ENCODE peak calls at places on chromosome X, in seven cellular contexts. J, Q, M, R, I, F and S are unnamed samples.

GRCh38 chrX:152959626-152960025 is 34.3 kb downstream of the PNMA5 start:
- DNase-seq in J (no peak), Q (no peak), M (no peak), R (no peak), I (no peak), F (no peak), S (no peak)

GRCh38 chrX:118693843-118694242 is 33.6 kb upstream of the IL13RA1 start:
- DNase-seq in J (no peak), Q (no peak), M (no peak), R (no peak), I (no peak), F (no peak), S (no peak)

GRCh38 chrX:23832750-23833149 is 49.8 kb downstream of the SAT1 start:
- DNase-seq in J (no peak), Q (no peak), M (no peak), R (no peak), I (no peak), F (no peak), S (no peak)

GRCh38 chrX:134459683-134460004 is 321 bp upstream of the HPRT1 start:
- DNase-seq in J (peak; percentile 63), Q (no peak), M (no peak), R (peak; percentile 8), I (no peak), F (no peak), S (no peak)

GRCh38 chrX:46574337-46574940 is 874 bp downstream of the CHST7 start:
- DNase-seq in J (peak; percentile 48), Q (no peak), M (peak; percentile 58), R (peak; percentile 12), I (no peak), F (no peak), S (no peak)

GRCh38 chrX:20383487-20383886 is 116.8 kb upstream of the RPS6KA3 start:
- DNase-seq in J (no peak), Q (no peak), M (no peak), R (no peak), I (no peak), F (no peak), S (no peak)

GRCh38 chrX:37599735-37600134 is 28.3 kb downstream of the LANCL3 start:
- DNase-seq in J (no peak), Q (no peak), M (no peak), R (no peak), I (no peak), F (no peak), S (no peak)

GRCh38 chrX:69493193-69493592 is 10.9 kb upstream of the NALF2 start:
- DNase-seq in J (peak; percentile 30), Q (peak; percentile 33), M (peak; percentile 72), R (peak; percentile 44), I (no peak), F (peak; percentile 44), S (no peak)

GRCh38 chrX:102846544-102847236 is 90.4 kb upstream of the RAB40AL start:
- DNase-seq in J (no peak), Q (no peak), M (no peak), R (no peak), I (no peak), F (no peak), S (peak; percentile 73)

GRCh38 chrX:49165901-49166881 is 3.6 kb downstream of the MAGIX start:
- DNase-seq in J (no peak), Q (peak; percentile 85), M (peak; percentile 81), R (no peak), I (peak; percentile 60), F (peak; percentile 69), S (peak; percentile 61)

GRCh38 chrX:100635989-100636320 is 651 bp downstream of the TSPAN6 start:
- DNase-seq in J (no peak), Q (no peak), M (no peak), R (no peak), I (no peak), F (no peak), S (no peak)

GRCh38 chrX:114152130-114152529 is 431.8 kb upstream of the HTR2C start:
- DNase-seq in J (peak; percentile 73), Q (peak; percentile 65), M (no peak), R (peak; percentile 17), I (no peak), F (peak; percentile 44), S (no peak)

GRCh38 chrX:143664302-143664701 is 28.4 kb upstream of the SLITRK4 start:
- DNase-seq in J (peak; percentile 7), Q (no peak), M (no peak), R (no peak), I (no peak), F (peak; percentile 4), S (no peak)

GRCh38 chrX:68398286-68398685 is 35.0 kb downstream of the OPHN1 start:
- DNase-seq in J (no peak), Q (no peak), M (no peak), R (no peak), I (no peak), F (no peak), S (no peak)

GRCh38 chrX:2316534-2316933 is 184.2 kb downstream of the DHRSX start:
- DNase-seq in J (no peak), Q (no peak), M (no peak), R (peak; percentile 10), I (no peak), F (no peak), S (peak; percentile 16)

GRCh38 chrX:81779701-81780100 is 577.8 kb downstream of the SH3BGRL start:
- DNase-seq in J (no peak), Q (no peak), M (no peak), R (no peak), I (no peak), F (no peak), S (no peak)

GRCh38 chrX:53456254-53456653 is 22.1 kb upstream of the HSD17B10 start:
- DNase-seq in J (peak; percentile 59), Q (no peak), M (no peak), R (no peak), I (no peak), F (no peak), S (peak; percentile 76)

GRCh38 chrX:141220342-141221008 is 21.8 kb downstream of the SPANXC start:
- DNase-seq in J (peak; percentile 50), Q (no peak), M (no peak), R (no peak), I (no peak), F (no peak), S (peak; percentile 74)

GRCh38 chrX:150731795-150732194 is 38.6 kb downstream of the MTMR1 start:
- DNase-seq in J (no peak), Q (no peak), M (no peak), R (no peak), I (no peak), F (peak; percentile 3), S (peak; percentile 97)

GRCh38 chrX:108246304-108246954 is 154.9 kb downstream of the ATG4A start:
- DNase-seq in J (no peak), Q (no peak), M (no peak), R (peak; percentile 50), I (no peak), F (no peak), S (no peak)

GRCh38 chrX:25016938-25017598 is 1.3 kb upstream of the ARX start:
- DNase-seq in J (no peak), Q (no peak), M (no peak), R (no peak), I (no peak), F (no peak), S (no peak)

GRCh38 chrX:12610079-12610478 is 181.1 kb upstream of the PRPS2 start:
- DNase-seq in J (no peak), Q (no peak), M (no peak), R (no peak), I (no peak), F (no peak), S (peak; percentile 55)

GRCh38 chrX:139932077-139932900 is 564 bp downstream of the ATP11C start:
- DNase-seq in J (peak; percentile 10), Q (no peak), M (no peak), R (no peak), I (no peak), F (peak; percentile 81), S (peak; percentile 26)

GRCh38 chrX:39813631-39814246 is 284.0 kb downstream of the BCOR start:
- DNase-seq in J (peak; percentile 50), Q (no peak), M (no peak), R (no peak), I (no peak), F (no peak), S (peak; percentile 69)

GRCh38 chrX:129346574-129346973 is 176.7 kb downstream of the SMARCA1 start:
- DNase-seq in J (no peak), Q (no peak), M (no peak), R (no peak), I (no peak), F (no peak), S (no peak)

GRCh38 chrX:148928803-148929202 is 428.4 kb downstream of the AFF2 start:
- DNase-seq in J (no peak), Q (no peak), M (no peak), R (no peak), I (no peak), F (no peak), S (peak; percentile 1)

DNA sequence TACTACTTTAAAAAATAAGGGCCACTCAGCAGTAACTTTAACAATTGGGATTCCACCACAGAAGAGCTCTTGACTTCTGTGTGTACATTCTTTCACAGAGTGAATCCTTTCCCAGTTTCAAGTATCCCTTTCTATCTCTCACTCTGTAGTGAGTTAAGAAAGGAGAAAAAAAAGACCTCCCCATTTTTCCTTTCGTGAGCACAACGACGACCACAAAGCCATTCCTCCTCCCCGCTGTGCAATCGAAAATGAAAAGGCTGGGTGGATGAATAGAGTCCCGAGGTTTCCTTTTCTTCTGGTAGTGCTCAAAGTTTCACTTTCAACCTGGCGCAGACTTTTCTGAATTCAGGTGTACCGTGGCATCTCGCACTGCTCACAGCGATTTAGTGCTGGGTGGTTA is 58.0 kb downstream of the TAB3 start:
- DNase-seq in J (no peak), Q (no peak), M (peak; percentile 43), R (no peak), I (no peak), F (no peak), S (no peak)
- TF ChIP-seq CEBPB in J (no peak), Q (no peak), M (no peak), R (no peak), I (no peak), F (no peak), S (no peak)

GRCh38 chrX:73581002-73581628 is 18.1 kb downstream of the CHIC1 start:
- DNase-seq in J (no peak), Q (no peak), M (no peak), R (no peak), I (no peak), F (no peak), S (no peak)

DNA sequence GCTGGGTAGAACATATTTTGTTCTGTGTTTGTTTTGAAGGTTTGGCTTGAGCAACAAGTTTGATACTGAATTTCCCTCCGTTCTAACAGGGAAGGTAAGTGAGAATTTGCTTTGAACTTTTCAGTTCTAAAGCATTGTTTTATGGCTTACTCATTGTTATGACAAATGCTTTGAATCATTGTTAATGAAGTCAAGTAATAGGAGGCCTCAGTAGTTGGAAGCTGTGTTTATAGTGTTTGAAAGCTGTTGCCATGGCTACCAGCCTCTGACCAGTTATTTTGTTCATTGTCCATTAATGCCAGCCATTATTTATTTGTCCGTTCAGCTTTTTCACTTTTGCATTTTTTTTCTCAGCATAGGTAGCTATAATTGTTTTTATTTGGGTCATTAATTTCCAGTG is 14.4 kb downstream of the CHIC1 start:
- DNase-seq in J (peak; percentile 66), Q (no peak), M (no peak), R (no peak), I (no peak), F (no peak), S (peak; percentile 75)
- TF ChIP-seq CEBPB in J (no peak), Q (no peak), M (no peak), R (no peak), I (no peak), F (no peak), S (no peak)

GRCh38 chrX:6738518-6739470 is 203.9 kb upstream of the VCX3A start:
- DNase-seq in J (no peak), Q (no peak), M (no peak), R (no peak), I (peak; percentile 93), F (no peak), S (no peak)
- TF ChIP-seq CEBPB in J (no peak), Q (no peak), M (no peak), R (no peak), I (no peak), F (no peak), S (no peak)

GRCh38 chrX:44971674-44972073 is 98.7 kb downstream of the KDM6A start:
- DNase-seq in J (no peak), Q (no peak), M (no peak), R (no peak), I (no peak), F (peak; percentile 69), S (no peak)
- TF ChIP-seq CEBPB in J (no peak), Q (no peak), M (no peak), R (no peak), I (no peak), F (no peak), S (no peak)